ENCODE peak calls at places on chromosomes 2 and 18, in nine cellular contexts. One of them, this sample, is unnamed.

GRCh38 chr2:151230627-151231026 is 31.0 kb downstream of the RBM43 start:
- DNase-seq in fibroblast of lung: no peak
- DNase-seq in heart left ventricle: no peak
- DNase-seq in OCI-LY7: no peak
- DNase-seq in cardiac muscle cell: no peak
- DNase-seq in A549: no peak
- DNase-seq in substantia nigra: no peak
- DNase-seq in PC-3: no peak
- DNase-seq in upper lobe of right lung: no peak
- DNase-seq in this sample: no peak

GRCh38 chr2:4678937-4679336 is 975.6 kb downstream of the DCDC2C start:
- DNase-seq in substantia nigra: no peak
- DNase-seq in heart left ventricle: no peak
- DNase-seq in cardiac muscle cell: no peak
- DNase-seq in OCI-LY7: no peak
- DNase-seq in upper lobe of right lung: no peak
- DNase-seq in fibroblast of lung: no peak
- DNase-seq in PC-3: peak
- DNase-seq in A549: no peak
- DNase-seq in this sample: no peak

GRCh38 chr18:54162431-54162830 is 62.0 kb downstream of the MBD2 start:
- DNase-seq in PC-3: peak
- DNase-seq in fibroblast of lung: peak
- DNase-seq in upper lobe of right lung: no peak
- DNase-seq in heart left ventricle: no peak
- DNase-seq in cardiac muscle cell: peak
- DNase-seq in substantia nigra: no peak
- DNase-seq in OCI-LY7: no peak
- DNase-seq in A549: no peak
- DNase-seq in this sample: no peak

GRCh38 chr2:216774620-216775019 is 79.3 kb upstream of the IGFBP5 start:
- DNase-seq in OCI-LY7: no peak
- DNase-seq in cardiac muscle cell: peak
- DNase-seq in upper lobe of right lung: no peak
- DNase-seq in substantia nigra: no peak
- DNase-seq in A549: no peak
- DNase-seq in heart left ventricle: peak
- DNase-seq in PC-3: peak
- DNase-seq in fibroblast of lung: peak
- DNase-seq in this sample: no peak

GRCh38 chr18:3631927-3632326 is 182.0 kb downstream of the TGIF1 start:
- DNase-seq in heart left ventricle: no peak
- DNase-seq in upper lobe of right lung: no peak
- DNase-seq in PC-3: no peak
- DNase-seq in cardiac muscle cell: no peak
- DNase-seq in OCI-LY7: no peak
- DNase-seq in fibroblast of lung: no peak
- DNase-seq in substantia nigra: no peak
- DNase-seq in A549: no peak
- DNase-seq in this sample: no peak

GRCh38 chr2:191439481-191439880 is 194.3 kb downstream of the MYO1B start:
- DNase-seq in fibroblast of lung: no peak
- DNase-seq in A549: no peak
- DNase-seq in OCI-LY7: no peak
- DNase-seq in cardiac muscle cell: no peak
- DNase-seq in substantia nigra: no peak
- DNase-seq in PC-3: no peak
- DNase-seq in upper lobe of right lung: no peak
- DNase-seq in heart left ventricle: no peak
- DNase-seq in this sample: no peak

GRCh38 chr2:117523267-117523666 is 291.2 kb upstream of the DDX18 start:
- DNase-seq in OCI-LY7: no peak
- DNase-seq in cardiac muscle cell: peak
- DNase-seq in heart left ventricle: peak
- DNase-seq in fibroblast of lung: no peak
- DNase-seq in upper lobe of right lung: peak
- DNase-seq in A549: no peak
- DNase-seq in PC-3: peak
- DNase-seq in substantia nigra: no peak
- DNase-seq in this sample: no peak

GRCh38 chr18:12839526-12840196 is 44.4 kb downstream of the PTPN2 start:
- DNase-seq in OCI-LY7: peak
- DNase-seq in PC-3: no peak
- DNase-seq in A549: no peak
- DNase-seq in heart left ventricle: no peak
- DNase-seq in cardiac muscle cell: peak
- DNase-seq in substantia nigra: no peak
- DNase-seq in upper lobe of right lung: no peak
- DNase-seq in fibroblast of lung: peak
- DNase-seq in this sample: no peak

GRCh38 chr2:207541933-207542332 is 12.2 kb downstream of the CREB1 start:
- DNase-seq in cardiac muscle cell: no peak
- DNase-seq in substantia nigra: no peak
- DNase-seq in A549: no peak
- DNase-seq in heart left ventricle: no peak
- DNase-seq in PC-3: no peak
- DNase-seq in fibroblast of lung: no peak
- DNase-seq in upper lobe of right lung: no peak
- DNase-seq in OCI-LY7: no peak
- DNase-seq in this sample: no peak

DNA sequence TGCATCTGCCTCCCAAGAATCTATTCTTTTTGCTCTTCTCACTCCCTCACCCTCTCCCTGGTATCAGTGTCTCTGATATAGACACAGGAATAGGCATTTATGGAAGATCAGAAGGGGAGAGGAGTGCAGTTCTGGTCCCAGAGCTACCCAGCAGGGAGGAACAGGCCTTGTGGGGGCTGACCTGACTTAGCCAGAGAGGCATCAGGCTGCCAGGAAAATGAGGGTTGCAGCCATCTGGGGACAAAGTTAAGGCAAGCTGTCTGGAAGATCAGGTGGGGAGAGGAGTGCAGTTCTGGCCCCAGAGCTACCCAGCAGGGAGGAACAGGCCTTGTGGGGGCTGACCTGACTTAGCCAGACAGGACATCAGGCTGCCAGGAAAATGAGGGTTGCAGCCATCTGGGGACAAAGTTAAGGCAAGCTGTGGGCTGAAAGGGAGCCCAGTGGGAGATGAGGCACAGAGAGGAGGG is 69.9 kb upstream of the HK2 start:
- DNase-seq in PC-3: no peak
- DNase-seq in A549: no peak
- DNase-seq in cardiac muscle cell: peak
- DNase-seq in upper lobe of right lung: no peak
- DNase-seq in OCI-LY7: no peak
- DNase-seq in substantia nigra: peak
- DNase-seq in fibroblast of lung: no peak
- DNase-seq in heart left ventricle: no peak
- DNase-seq in this sample: no peak
- H3K27ac ChIP-seq in PC-3: no peak
- H3K27ac ChIP-seq in A549: no peak
- H3K27ac ChIP-seq in cardiac muscle cell: no peak
- H3K27ac ChIP-seq in upper lobe of right lung: no peak
- H3K27ac ChIP-seq in OCI-LY7: no peak
- H3K27ac ChIP-seq in substantia nigra: no peak
- H3K27ac ChIP-seq in fibroblast of lung: no peak
- H3K27ac ChIP-seq in heart left ventricle: no peak
- H3K27ac ChIP-seq in this sample: no peak

DNA sequence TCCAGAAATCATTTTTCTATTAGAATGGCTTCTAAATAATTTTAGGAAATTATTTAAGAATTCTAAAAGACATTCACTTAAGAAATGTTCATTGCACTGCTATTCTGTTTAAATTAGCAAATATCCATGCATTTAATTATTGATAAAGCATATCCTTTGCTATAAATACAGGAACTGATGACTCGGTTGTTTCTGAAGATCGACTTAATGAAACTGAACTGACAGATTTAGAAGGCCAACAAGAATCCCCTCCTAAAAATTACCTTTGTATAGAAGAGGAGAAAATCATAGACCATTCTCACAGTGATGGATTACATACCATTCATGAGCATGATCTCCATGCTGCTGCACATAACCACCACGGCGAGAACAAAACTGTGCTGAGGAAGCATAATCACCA is 59.4 kb downstream of the SLC39A10 start:
- DNase-seq in substantia nigra: no peak
- DNase-seq in fibroblast of lung: no peak
- DNase-seq in A549: no peak
- DNase-seq in heart left ventricle: no peak
- DNase-seq in OCI-LY7: no peak
- DNase-seq in PC-3: no peak
- DNase-seq in cardiac muscle cell: no peak
- DNase-seq in upper lobe of right lung: no peak
- DNase-seq in this sample: no peak
- H3K27ac ChIP-seq in substantia nigra: no peak
- H3K27ac ChIP-seq in fibroblast of lung: no peak
- H3K27ac ChIP-seq in A549: no peak
- H3K27ac ChIP-seq in heart left ventricle: no peak
- H3K27ac ChIP-seq in OCI-LY7: no peak
- H3K27ac ChIP-seq in PC-3: no peak
- H3K27ac ChIP-seq in cardiac muscle cell: no peak
- H3K27ac ChIP-seq in upper lobe of right lung: no peak
- H3K27ac ChIP-seq in this sample: no peak

GRCh38 chr2:61158356-61158944 is 3.5 kb upstream of the C2orf74 start:
- DNase-seq in substantia nigra: no peak
- DNase-seq in fibroblast of lung: no peak
- DNase-seq in upper lobe of right lung: no peak
- DNase-seq in cardiac muscle cell: no peak
- DNase-seq in A549: no peak
- DNase-seq in heart left ventricle: no peak
- DNase-seq in OCI-LY7: no peak
- DNase-seq in PC-3: no peak
- DNase-seq in this sample: no peak
- H3K27ac ChIP-seq in substantia nigra: no peak
- H3K27ac ChIP-seq in fibroblast of lung: no peak
- H3K27ac ChIP-seq in upper lobe of right lung: no peak
- H3K27ac ChIP-seq in cardiac muscle cell: no peak
- H3K27ac ChIP-seq in A549: no peak
- H3K27ac ChIP-seq in heart left ventricle: no peak
- H3K27ac ChIP-seq in OCI-LY7: no peak
- H3K27ac ChIP-seq in PC-3: no peak
- H3K27ac ChIP-seq in this sample: no peak

DNA sequence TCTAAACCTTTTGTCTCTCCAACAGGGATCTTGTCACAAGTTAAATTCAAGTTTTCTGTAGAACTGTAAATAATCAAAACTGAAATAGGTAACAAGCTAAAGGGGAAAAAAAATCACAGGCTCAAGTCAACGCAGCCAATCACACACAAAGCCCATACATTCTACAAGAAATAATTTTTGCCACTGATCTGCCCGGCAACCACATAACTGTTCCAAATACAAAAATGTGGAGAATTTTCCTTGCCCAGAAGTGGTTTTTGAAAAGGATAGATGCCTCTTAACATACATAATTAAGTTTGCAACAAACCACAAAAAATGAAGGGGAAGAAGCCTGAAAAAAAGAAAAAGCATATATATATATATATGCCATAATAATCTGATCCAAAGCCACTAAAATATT is 60.3 kb downstream of the FARSB start:
- DNase-seq in substantia nigra: no peak
- DNase-seq in fibroblast of lung: peak
- DNase-seq in upper lobe of right lung: no peak
- DNase-seq in OCI-LY7: no peak
- DNase-seq in cardiac muscle cell: no peak
- DNase-seq in A549: no peak
- DNase-seq in heart left ventricle: no peak
- DNase-seq in PC-3: no peak
- DNase-seq in this sample: no peak
- H3K27ac ChIP-seq in substantia nigra: no peak
- H3K27ac ChIP-seq in fibroblast of lung: no peak
- H3K27ac ChIP-seq in upper lobe of right lung: no peak
- H3K27ac ChIP-seq in OCI-LY7: no peak
- H3K27ac ChIP-seq in cardiac muscle cell: no peak
- H3K27ac ChIP-seq in A549: no peak
- H3K27ac ChIP-seq in heart left ventricle: no peak
- H3K27ac ChIP-seq in PC-3: no peak
- H3K27ac ChIP-seq in this sample: no peak

GRCh38 chr2:204315236-204315662 is 230.0 kb upstream of the PARD3B start:
- DNase-seq in OCI-LY7: no peak
- DNase-seq in A549: no peak
- DNase-seq in heart left ventricle: no peak
- DNase-seq in cardiac muscle cell: no peak
- DNase-seq in fibroblast of lung: peak
- DNase-seq in upper lobe of right lung: no peak
- DNase-seq in substantia nigra: peak
- DNase-seq in PC-3: no peak
- DNase-seq in this sample: no peak
- H3K27ac ChIP-seq in OCI-LY7: no peak
- H3K27ac ChIP-seq in A549: no peak
- H3K27ac ChIP-seq in heart left ventricle: no peak
- H3K27ac ChIP-seq in cardiac muscle cell: no peak
- H3K27ac ChIP-seq in fibroblast of lung: no peak
- H3K27ac ChIP-seq in upper lobe of right lung: no peak
- H3K27ac ChIP-seq in substantia nigra: no peak
- H3K27ac ChIP-seq in PC-3: no peak
- H3K27ac ChIP-seq in this sample: no peak